ENCODE peak calls at places on chromosomes 3 and 15, in ten cellular contexts. One of them, this sample, is unnamed.
A peak's percentile ranks its signal among the peaks of the same experiment; 100 is the strongest.

GRCh38 chr3:120218981-120219380 is 66.0 kb downstream of the GPR156 start:
- DNase-seq in progenitor cell of endocrine pancreas: no peak
- DNase-seq in glutamatergic neuron: no peak
- DNase-seq in left ventricle myocardium inferior: no peak
- DNase-seq in RWPE1: no peak
- DNase-seq in osteocyte: no peak
- DNase-seq in stomach: no peak
- DNase-seq in bronchial epithelial cell: peak; percentile 67
- DNase-seq in AG09309: no peak
- DNase-seq in dorsolateral prefrontal cortex: no peak
- DNase-seq in this sample: no peak

GRCh38 chr15:42984534-42985034 is 64.0 kb upstream of the TTBK2 start:
- DNase-seq in stomach: no peak
- DNase-seq in glutamatergic neuron: no peak
- DNase-seq in progenitor cell of endocrine pancreas: no peak
- DNase-seq in osteocyte: no peak
- DNase-seq in RWPE1: no peak
- DNase-seq in dorsolateral prefrontal cortex: no peak
- DNase-seq in left ventricle myocardium inferior: no peak
- DNase-seq in AG09309: no peak
- DNase-seq in bronchial epithelial cell: no peak
- DNase-seq in this sample: no peak

GRCh38 chr3:72379500-72380187 is 468.6 kb downstream of the SHQ1 start:
- DNase-seq in osteocyte: no peak
- DNase-seq in progenitor cell of endocrine pancreas: no peak
- DNase-seq in left ventricle myocardium inferior: no peak
- DNase-seq in stomach: no peak
- DNase-seq in AG09309: no peak
- DNase-seq in RWPE1: no peak
- DNase-seq in dorsolateral prefrontal cortex: no peak
- DNase-seq in bronchial epithelial cell: no peak
- DNase-seq in glutamatergic neuron: no peak
- DNase-seq in this sample: no peak

GRCh38 chr3:13504161-13504831 is 24.2 kb downstream of the HDAC11 start:
- DNase-seq in dorsolateral prefrontal cortex: no peak
- DNase-seq in AG09309: no peak
- DNase-seq in progenitor cell of endocrine pancreas: no peak
- DNase-seq in bronchial epithelial cell: peak; percentile 46
- DNase-seq in stomach: no peak
- DNase-seq in glutamatergic neuron: no peak
- DNase-seq in RWPE1: peak; percentile 57
- DNase-seq in osteocyte: no peak
- DNase-seq in left ventricle myocardium inferior: no peak
- DNase-seq in this sample: no peak

GRCh38 chr3:45499529-45499928 is 95.0 kb upstream of the LIMD1 start:
- DNase-seq in progenitor cell of endocrine pancreas: no peak
- DNase-seq in glutamatergic neuron: no peak
- DNase-seq in stomach: no peak
- DNase-seq in left ventricle myocardium inferior: no peak
- DNase-seq in AG09309: peak; percentile 41
- DNase-seq in dorsolateral prefrontal cortex: no peak
- DNase-seq in bronchial epithelial cell: peak; percentile 62
- DNase-seq in osteocyte: no peak
- DNase-seq in RWPE1: no peak
- DNase-seq in this sample: peak; percentile 30

GRCh38 chr3:51670711-51671089 is 352 bp upstream of the TEX264 start:
- DNase-seq in osteocyte: no peak
- DNase-seq in dorsolateral prefrontal cortex: no peak
- DNase-seq in AG09309: no peak
- DNase-seq in bronchial epithelial cell: no peak
- DNase-seq in stomach: no peak
- DNase-seq in progenitor cell of endocrine pancreas: no peak
- DNase-seq in left ventricle myocardium inferior: no peak
- DNase-seq in glutamatergic neuron: no peak
- DNase-seq in RWPE1: no peak
- DNase-seq in this sample: no peak

GRCh38 chr3:175512700-175513099 is 653.6 kb downstream of the NAALADL2 start:
- DNase-seq in stomach: no peak
- DNase-seq in dorsolateral prefrontal cortex: no peak
- DNase-seq in AG09309: no peak
- DNase-seq in RWPE1: no peak
- DNase-seq in osteocyte: no peak
- DNase-seq in glutamatergic neuron: no peak
- DNase-seq in bronchial epithelial cell: no peak
- DNase-seq in left ventricle myocardium inferior: no peak
- DNase-seq in progenitor cell of endocrine pancreas: no peak
- DNase-seq in this sample: no peak

GRCh38 chr3:178295257-178295912 is 240.9 kb upstream of the KCNMB2 start:
- DNase-seq in stomach: no peak
- DNase-seq in AG09309: peak; percentile 98
- DNase-seq in glutamatergic neuron: no peak
- DNase-seq in osteocyte: no peak
- DNase-seq in left ventricle myocardium inferior: no peak
- DNase-seq in dorsolateral prefrontal cortex: no peak
- DNase-seq in RWPE1: no peak
- DNase-seq in progenitor cell of endocrine pancreas: no peak
- DNase-seq in bronchial epithelial cell: no peak
- DNase-seq in this sample: no peak

GRCh38 chr15:40412095-40412759 is 6.6 kb downstream of the IVD start:
- DNase-seq in osteocyte: no peak
- DNase-seq in dorsolateral prefrontal cortex: no peak
- DNase-seq in AG09309: no peak
- DNase-seq in stomach: peak; percentile 76
- DNase-seq in left ventricle myocardium inferior: no peak
- DNase-seq in RWPE1: no peak
- DNase-seq in glutamatergic neuron: no peak
- DNase-seq in progenitor cell of endocrine pancreas: no peak
- DNase-seq in bronchial epithelial cell: no peak
- DNase-seq in this sample: no peak

GRCh38 chr3:152961323-152961722 is 126.4 kb downstream of the P2RY1 start:
- DNase-seq in left ventricle myocardium inferior: no peak
- DNase-seq in bronchial epithelial cell: peak; percentile 77
- DNase-seq in osteocyte: no peak
- DNase-seq in progenitor cell of endocrine pancreas: no peak
- DNase-seq in glutamatergic neuron: no peak
- DNase-seq in RWPE1: peak; percentile 45
- DNase-seq in AG09309: no peak
- DNase-seq in stomach: no peak
- DNase-seq in dorsolateral prefrontal cortex: no peak
- DNase-seq in this sample: peak; percentile 34

GRCh38 chr15:63712828-63713520 is 115.8 kb downstream of the FBXL22 start:
- DNase-seq in dorsolateral prefrontal cortex: no peak
- DNase-seq in AG09309: no peak
- DNase-seq in left ventricle myocardium inferior: no peak
- DNase-seq in bronchial epithelial cell: no peak
- DNase-seq in RWPE1: no peak
- DNase-seq in progenitor cell of endocrine pancreas: no peak
- DNase-seq in osteocyte: no peak
- DNase-seq in stomach: no peak
- DNase-seq in glutamatergic neuron: no peak
- DNase-seq in this sample: no peak

GRCh38 chr3:113560845-113561623 is 28.7 kb downstream of the SIDT1 start:
- DNase-seq in RWPE1: no peak
- DNase-seq in stomach: no peak
- DNase-seq in left ventricle myocardium inferior: no peak
- DNase-seq in osteocyte: no peak
- DNase-seq in AG09309: no peak
- DNase-seq in bronchial epithelial cell: peak; percentile 73
- DNase-seq in progenitor cell of endocrine pancreas: no peak
- DNase-seq in dorsolateral prefrontal cortex: no peak
- DNase-seq in glutamatergic neuron: no peak
- DNase-seq in this sample: peak; percentile 54

GRCh38 chr3:126781889-126782491 is 78.0 kb downstream of the CHCHD6 start:
- DNase-seq in RWPE1: peak; percentile 36
- DNase-seq in osteocyte: no peak
- DNase-seq in bronchial epithelial cell: peak; percentile 91
- DNase-seq in left ventricle myocardium inferior: no peak
- DNase-seq in stomach: no peak
- DNase-seq in AG09309: peak; percentile 81
- DNase-seq in dorsolateral prefrontal cortex: no peak
- DNase-seq in glutamatergic neuron: no peak
- DNase-seq in progenitor cell of endocrine pancreas: no peak
- DNase-seq in this sample: peak; percentile 60

DNA sequence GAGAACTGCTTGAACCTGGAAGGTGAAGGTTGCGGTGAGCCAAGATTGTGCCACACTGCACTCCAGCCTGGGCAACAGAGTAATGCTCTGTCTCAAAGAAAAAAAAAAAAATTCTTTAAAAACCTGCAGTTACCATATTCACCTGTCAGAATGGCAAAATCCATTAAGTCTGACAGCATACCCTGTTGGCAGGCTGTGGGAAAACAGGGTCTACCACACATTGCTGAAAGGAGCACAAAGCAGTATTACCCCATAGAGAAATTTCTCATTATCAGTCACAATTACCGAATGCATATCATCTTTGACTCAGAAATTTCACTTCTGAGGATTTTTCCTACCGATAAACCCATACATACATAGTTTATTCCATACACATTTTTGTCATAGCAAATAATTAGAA is 264.1 kb upstream of the SLCO3A1 start:
- DNase-seq in glutamatergic neuron: no peak
- DNase-seq in dorsolateral prefrontal cortex: no peak
- DNase-seq in stomach: no peak
- DNase-seq in RWPE1: no peak
- DNase-seq in bronchial epithelial cell: no peak
- DNase-seq in left ventricle myocardium inferior: no peak
- DNase-seq in AG09309: no peak
- DNase-seq in osteocyte: no peak
- DNase-seq in progenitor cell of endocrine pancreas: no peak
- DNase-seq in this sample: no peak
- TF ChIP-seq CTCF in glutamatergic neuron: no peak
- TF ChIP-seq CTCF in dorsolateral prefrontal cortex: no peak
- TF ChIP-seq CTCF in stomach: no peak
- TF ChIP-seq CTCF in RWPE1: no peak
- TF ChIP-seq CTCF in bronchial epithelial cell: no peak
- TF ChIP-seq CTCF in left ventricle myocardium inferior: no peak
- TF ChIP-seq CTCF in AG09309: no peak
- TF ChIP-seq CTCF in osteocyte: no peak
- TF ChIP-seq CTCF in progenitor cell of endocrine pancreas: peak; percentile 15
- TF ChIP-seq CTCF in this sample: peak; percentile 12

GRCh38 chr3:144636833-144637232 is 665.2 kb downstream of the DIPK2A start:
- DNase-seq in progenitor cell of endocrine pancreas: no peak
- DNase-seq in glutamatergic neuron: peak; percentile 19
- DNase-seq in RWPE1: no peak
- DNase-seq in left ventricle myocardium inferior: no peak
- DNase-seq in osteocyte: no peak
- DNase-seq in bronchial epithelial cell: no peak
- DNase-seq in AG09309: no peak
- DNase-seq in dorsolateral prefrontal cortex: no peak
- DNase-seq in stomach: no peak
- DNase-seq in this sample: no peak
- TF ChIP-seq CTCF in progenitor cell of endocrine pancreas: peak; percentile 46
- TF ChIP-seq CTCF in glutamatergic neuron: peak; percentile 53
- TF ChIP-seq CTCF in RWPE1: no peak
- TF ChIP-seq CTCF in left ventricle myocardium inferior: no peak
- TF ChIP-seq CTCF in osteocyte: no peak
- TF ChIP-seq CTCF in bronchial epithelial cell: no peak
- TF ChIP-seq CTCF in AG09309: no peak
- TF ChIP-seq CTCF in dorsolateral prefrontal cortex: no peak
- TF ChIP-seq CTCF in stomach: no peak
- TF ChIP-seq CTCF in this sample: no peak

GRCh38 chr15:52735231-52736089 is 54.7 kb downstream of the ONECUT1 start:
- DNase-seq in stomach: peak; percentile 63
- DNase-seq in glutamatergic neuron: peak; percentile 31
- DNase-seq in progenitor cell of endocrine pancreas: peak; percentile 74
- DNase-seq in bronchial epithelial cell: peak; percentile 71
- DNase-seq in osteocyte: no peak
- DNase-seq in dorsolateral prefrontal cortex: no peak
- DNase-seq in RWPE1: peak; percentile 81
- DNase-seq in AG09309: peak; percentile 41
- DNase-seq in left ventricle myocardium inferior: no peak
- DNase-seq in this sample: peak; percentile 68
- TF ChIP-seq CTCF in stomach: peak; percentile 60
- TF ChIP-seq CTCF in glutamatergic neuron: peak; percentile 97
- TF ChIP-seq CTCF in progenitor cell of endocrine pancreas: peak; percentile 88
- TF ChIP-seq CTCF in bronchial epithelial cell: peak; percentile 51
- TF ChIP-seq CTCF in osteocyte: peak; percentile 83
- TF ChIP-seq CTCF in dorsolateral prefrontal cortex: peak; percentile 96
- TF ChIP-seq CTCF in RWPE1: peak; percentile 82
- TF ChIP-seq CTCF in AG09309: peak; percentile 77
- TF ChIP-seq CTCF in left ventricle myocardium inferior: peak; percentile 83
- TF ChIP-seq CTCF in this sample: peak; percentile 70

GRCh38 chr15:79128556-79128955 is 38.0 kb upstream of the RASGRF1 start:
- DNase-seq in dorsolateral prefrontal cortex: no peak
- DNase-seq in glutamatergic neuron: no peak
- DNase-seq in left ventricle myocardium inferior: no peak
- DNase-seq in bronchial epithelial cell: no peak
- DNase-seq in progenitor cell of endocrine pancreas: no peak
- DNase-seq in AG09309: no peak
- DNase-seq in stomach: no peak
- DNase-seq in RWPE1: no peak
- DNase-seq in osteocyte: no peak
- DNase-seq in this sample: no peak

GRCh38 chr15:79132770-79133169 is 42.2 kb upstream of the RASGRF1 start:
- DNase-seq in dorsolateral prefrontal cortex: no peak
- DNase-seq in left ventricle myocardium inferior: no peak
- DNase-seq in bronchial epithelial cell: peak; percentile 7
- DNase-seq in stomach: no peak
- DNase-seq in RWPE1: no peak
- DNase-seq in progenitor cell of endocrine pancreas: no peak
- DNase-seq in glutamatergic neuron: no peak
- DNase-seq in osteocyte: no peak
- DNase-seq in AG09309: no peak
- DNase-seq in this sample: peak; percentile 58

GRCh38 chr15:79132361-79132760 is 41.8 kb upstream of the RASGRF1 start:
- DNase-seq in left ventricle myocardium inferior: no peak
- DNase-seq in RWPE1: no peak
- DNase-seq in AG09309: no peak
- DNase-seq in osteocyte: no peak
- DNase-seq in progenitor cell of endocrine pancreas: no peak
- DNase-seq in stomach: no peak
- DNase-seq in dorsolateral prefrontal cortex: no peak
- DNase-seq in glutamatergic neuron: no peak
- DNase-seq in bronchial epithelial cell: no peak
- DNase-seq in this sample: no peak

GRCh38 chr15:79129235-79129634 is 38.7 kb upstream of the RASGRF1 start:
- DNase-seq in bronchial epithelial cell: no peak
- DNase-seq in left ventricle myocardium inferior: no peak
- DNase-seq in stomach: no peak
- DNase-seq in osteocyte: no peak
- DNase-seq in glutamatergic neuron: no peak
- DNase-seq in AG09309: no peak
- DNase-seq in progenitor cell of endocrine pancreas: no peak
- DNase-seq in dorsolateral prefrontal cortex: no peak
- DNase-seq in RWPE1: no peak
- DNase-seq in this sample: no peak

DNA sequence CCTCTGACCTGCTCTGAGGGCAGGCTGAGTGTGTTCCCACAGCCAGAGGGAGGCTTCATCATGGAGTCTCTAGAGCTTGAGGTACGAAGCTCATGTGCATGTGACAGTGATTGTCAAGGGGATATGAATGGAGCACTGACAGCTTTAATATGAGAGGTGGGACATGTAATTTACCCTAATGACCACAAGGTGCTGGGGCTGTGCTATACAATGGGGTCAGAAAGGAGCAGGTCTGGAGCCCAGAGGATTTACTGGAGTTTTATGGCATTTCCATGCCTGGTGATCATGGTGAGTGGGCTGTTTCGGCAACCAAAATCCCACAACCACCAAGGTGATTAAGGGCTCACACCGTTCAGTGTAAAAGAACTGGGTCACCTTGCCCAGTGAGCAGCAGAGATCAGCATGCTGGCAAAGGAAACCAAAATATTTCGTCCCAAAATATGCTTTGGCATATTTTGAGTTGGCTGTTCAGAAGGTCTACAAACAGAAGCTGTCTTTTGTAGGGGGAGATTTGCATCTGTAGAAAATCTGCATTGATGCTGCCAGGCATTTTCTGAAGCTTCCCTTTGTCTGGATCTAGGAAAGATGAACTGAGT is 40.1 kb upstream of the RASGRF1 start:
- DNase-seq in dorsolateral prefrontal cortex: no peak
- DNase-seq in bronchial epithelial cell: no peak
- DNase-seq in osteocyte: no peak
- DNase-seq in stomach: no peak
- DNase-seq in RWPE1: peak; percentile 14
- DNase-seq in progenitor cell of endocrine pancreas: no peak
- DNase-seq in left ventricle myocardium inferior: no peak
- DNase-seq in AG09309: no peak
- DNase-seq in glutamatergic neuron: no peak
- DNase-seq in this sample: no peak
- TF ChIP-seq CTCF in dorsolateral prefrontal cortex: no peak
- TF ChIP-seq CTCF in bronchial epithelial cell: peak; percentile 26
- TF ChIP-seq CTCF in osteocyte: no peak
- TF ChIP-seq CTCF in stomach: no peak
- TF ChIP-seq CTCF in RWPE1: no peak
- TF ChIP-seq CTCF in progenitor cell of endocrine pancreas: peak; percentile 36
- TF ChIP-seq CTCF in left ventricle myocardium inferior: no peak
- TF ChIP-seq CTCF in AG09309: no peak
- TF ChIP-seq CTCF in glutamatergic neuron: peak; percentile 40
- TF ChIP-seq CTCF in this sample: peak; percentile 34